ENCODE peak calls at places on chromosomes 4 and X, in four cellular contexts. I is NCI-H446 treated with DMSO at 0.1 percent for 48 hours, T is GM12865, A is right lobe of liver. V is an unnamed sample.

GRCh38 chr4:39456946-39457763 is 1.6 kb downstream of the RPL9 start:
- DNase-seq in I (no peak), T (no peak), A (no peak), V (no peak)

GRCh38 chr4:25457053-25457715 is 80.1 kb downstream of the ANAPC4 start:
- DNase-seq in I (no peak), T (no peak), A (no peak), V (peak)

GRCh38 chr4:75107703-75108612 is 175.0 kb downstream of the PARM1 start:
- DNase-seq in I (peak), T (no peak), A (no peak), V (no peak)

GRCh38 chrX:68942141-68942540 is 113.3 kb downstream of the EFNB1 start:
- DNase-seq in I (no peak), T (no peak), A (no peak), V (no peak)

GRCh38 chrX:107450823-107451509 is 1.5 kb downstream of the FRMPD3 start:
- DNase-seq in I (no peak), T (peak), A (no peak), V (no peak)

GRCh38 chr4:23135792-23136645 is 443.3 kb downstream of the GBA3 start:
- DNase-seq in I (peak), T (peak), A (no peak), V (peak)

GRCh38 chr4:5205981-5206380 is 154.7 kb downstream of the STK32B start:
- DNase-seq in I (no peak), T (no peak), A (no peak), V (no peak)

GRCh38 chr4:54571293-54571723 is 86.4 kb upstream of the KIT start:
- DNase-seq in I (no peak), T (no peak), A (no peak), V (peak)

GRCh38 chrX:12137982-12138365 is 299 bp upstream of the FRMPD4 start:
- DNase-seq in I (no peak), T (no peak), A (no peak), V (no peak)

GRCh38 chrX:83508526-83509245 is 596 bp downstream of the POU3F4 start:
- DNase-seq in I (no peak), T (no peak), A (no peak), V (no peak)

GRCh38 chrX:135697614-135698013 is 15.8 kb upstream of the CT45A1 start:
- DNase-seq in I (no peak), T (peak), A (no peak), V (no peak)

GRCh38 chr4:181659202-181659601 is 584.0 kb upstream of the TENM3 start:
- DNase-seq in I (no peak), T (peak), A (no peak), V (no peak)

GRCh38 chr4:8182858-8183725 is 16.0 kb upstream of the SH3TC1 start:
- DNase-seq in I (peak), T (no peak), A (peak), V (peak)

GRCh38 chrX:103446665-103447302 is 70.4 kb downstream of the BEX3 start:
- DNase-seq in I (no peak), T (peak), A (no peak), V (no peak)

GRCh38 chr4:144975718-144976117 is 122.3 kb downstream of the ANAPC10 start:
- DNase-seq in I (no peak), T (no peak), A (no peak), V (no peak)

GRCh38 chrX:49760288-49760885 is 64.6 kb upstream of the PAGE1 start:
- DNase-seq in I (no peak), T (no peak), A (no peak), V (no peak)

GRCh38 chr4:28772066-28772465 is 1911.4 kb downstream of the STIM2 start:
- DNase-seq in I (no peak), T (no peak), A (no peak), V (peak)

GRCh38 chr4:53706422-53707032 is 115.2 kb upstream of the LNX1 start:
- DNase-seq in I (no peak), T (peak), A (no peak), V (peak)

GRCh38 chr4:7829687-7830580 is 109.7 kb downstream of the AFAP1 start:
- DNase-seq in I (no peak), T (no peak), A (no peak), V (no peak)

GRCh38 chrX:110046971-110047370 is 44.1 kb downstream of the TMEM164 start:
- DNase-seq in I (no peak), T (no peak), A (no peak), V (no peak)

GRCh38 chrX:80246273-80246672 is 174.0 kb upstream of the TENT5D start:
- DNase-seq in I (no peak), T (no peak), A (no peak), V (no peak)

GRCh38 chr4:23934915-23935314 is 45.1 kb upstream of the PPARGC1A start:
- DNase-seq in I (no peak), T (no peak), A (peak), V (peak)

GRCh38 chr4:149574973-149575372 is 240.7 kb downstream of the IQCM start:
- DNase-seq in I (no peak), T (peak), A (no peak), V (no peak)

GRCh38 chr4:140267576-140267975 is 105.9 kb upstream of the SCOC start:
- DNase-seq in I (no peak), T (no peak), A (no peak), V (no peak)

GRCh38 chr4:180675368-180675675 is 1567.9 kb upstream of the TENM3 start:
- DNase-seq in I (no peak), T (no peak), A (no peak), V (no peak)

GRCh38 chr4:98110929-98111328 is 32.3 kb downstream of the STPG2 start:
- DNase-seq in I (no peak), T (no peak), A (no peak), V (no peak)

GRCh38 chr4:54852602-54853001 is 194.8 kb downstream of the KIT start:
- DNase-seq in I (no peak), T (no peak), A (no peak), V (no peak)

GRCh38 chrX:68438575-68438974 is 5.3 kb upstream of the OPHN1 start:
- DNase-seq in I (no peak), T (no peak), A (no peak), V (no peak)

GRCh38 chr4:139266583-139267257 is 13.3 kb downstream of the MGARP start:
- DNase-seq in I (no peak), T (peak), A (peak), V (peak)

GRCh38 chr4:89173336-89174090 is 62.2 kb downstream of the TIGD2 start:
- DNase-seq in I (no peak), T (no peak), A (no peak), V (no peak)

GRCh38 chrX:53440631-53441517 is 6.7 kb upstream of the HSD17B10 start:
- DNase-seq in I (peak), T (no peak), A (peak), V (peak)

GRCh38 chr4:100462206-100462605 is 55.6 kb downstream of the EMCN start:
- DNase-seq in I (no peak), T (no peak), A (no peak), V (peak)

GRCh38 chr4:80026080-80026479 is 46.9 kb downstream of the ANTXR2 start:
- DNase-seq in I (no peak), T (no peak), A (no peak), V (no peak)